ENCODE peak calls at places on chromosome 7, in nine cellular contexts. V is BJ, X is astrocyte of the cerebellum, G is PC-3, A is GM20000, N is fibroblast of mammary gland, Y is heart right ventricle, D is K562, M is astrocyte of the spinal cord. L is an unnamed sample.

GRCh38 chr7:73560035-73560835 is 2.7 kb upstream of the BCL7B start:
- DNase-seq in V (peak), X (peak), G (peak), A (peak), N (peak), Y (no peak), D (no peak), M (peak), L (no peak)

GRCh38 chr7:55074008-55074499 is 55.2 kb downstream of the EGFR start:
- DNase-seq in V (no peak), X (peak), G (peak), A (peak), N (peak), Y (no peak), D (peak), M (peak), L (no peak)

GRCh38 chr7:7489546-7489945 is 46.1 kb downstream of the COL28A1 start:
- DNase-seq in V (no peak), X (no peak), G (peak), A (no peak), N (no peak), Y (no peak), D (no peak), M (no peak), L (no peak)

GRCh38 chr7:48246073-48246472 is 74.8 kb downstream of the ABCA13 start:
- DNase-seq in V (no peak), X (no peak), G (no peak), A (no peak), N (no peak), Y (no peak), D (no peak), M (peak), L (no peak)

GRCh38 chr7:70193514-70193913 is 595.2 kb downstream of the AUTS2 start:
- DNase-seq in V (no peak), X (no peak), G (no peak), A (peak), N (peak), Y (no peak), D (no peak), M (peak), L (no peak)

GRCh38 chr7:16061011-16061410 is 360.3 kb downstream of the CRPPA start:
- DNase-seq in V (no peak), X (no peak), G (no peak), A (no peak), N (no peak), Y (no peak), D (no peak), M (no peak), L (no peak)

GRCh38 chr7:149778696-149779501 is 5.5 kb upstream of the ZNF467 start:
- DNase-seq in V (no peak), X (no peak), G (no peak), A (no peak), N (no peak), Y (no peak), D (no peak), M (no peak), L (no peak)

GRCh38 chr7:13920053-13920697 is 69.3 kb downstream of the ETV1 start:
- DNase-seq in V (peak), X (peak), G (peak), A (no peak), N (peak), Y (peak), D (peak), M (peak), L (peak)

GRCh38 chr7:18610331-18610948 is 114.9 kb downstream of the HDAC9 start:
- DNase-seq in V (no peak), X (no peak), G (peak), A (peak), N (peak), Y (no peak), D (no peak), M (peak), L (no peak)

GRCh38 chr7:66758964-66759628 is 18.6 kb downstream of the RABGEF1 start:
- DNase-seq in V (no peak), X (no peak), G (no peak), A (no peak), N (peak), Y (no peak), D (no peak), M (no peak), L (no peak)

GRCh38 chr7:106485919-106486318 is 175.0 kb downstream of the CCDC71L start:
- DNase-seq in V (no peak), X (no peak), G (no peak), A (no peak), N (peak), Y (no peak), D (no peak), M (no peak), L (no peak)

GRCh38 chr7:117126631-117127030 is 173.3 kb downstream of the ST7 start:
- DNase-seq in V (no peak), X (no peak), G (peak), A (no peak), N (no peak), Y (no peak), D (no peak), M (no peak), L (no peak)

GRCh38 chr7:130141161-130141857 is 63.9 kb downstream of the TMEM209 start:
- DNase-seq in V (no peak), X (peak), G (no peak), A (peak), N (peak), Y (peak), D (peak), M (peak), L (peak)

DNA sequence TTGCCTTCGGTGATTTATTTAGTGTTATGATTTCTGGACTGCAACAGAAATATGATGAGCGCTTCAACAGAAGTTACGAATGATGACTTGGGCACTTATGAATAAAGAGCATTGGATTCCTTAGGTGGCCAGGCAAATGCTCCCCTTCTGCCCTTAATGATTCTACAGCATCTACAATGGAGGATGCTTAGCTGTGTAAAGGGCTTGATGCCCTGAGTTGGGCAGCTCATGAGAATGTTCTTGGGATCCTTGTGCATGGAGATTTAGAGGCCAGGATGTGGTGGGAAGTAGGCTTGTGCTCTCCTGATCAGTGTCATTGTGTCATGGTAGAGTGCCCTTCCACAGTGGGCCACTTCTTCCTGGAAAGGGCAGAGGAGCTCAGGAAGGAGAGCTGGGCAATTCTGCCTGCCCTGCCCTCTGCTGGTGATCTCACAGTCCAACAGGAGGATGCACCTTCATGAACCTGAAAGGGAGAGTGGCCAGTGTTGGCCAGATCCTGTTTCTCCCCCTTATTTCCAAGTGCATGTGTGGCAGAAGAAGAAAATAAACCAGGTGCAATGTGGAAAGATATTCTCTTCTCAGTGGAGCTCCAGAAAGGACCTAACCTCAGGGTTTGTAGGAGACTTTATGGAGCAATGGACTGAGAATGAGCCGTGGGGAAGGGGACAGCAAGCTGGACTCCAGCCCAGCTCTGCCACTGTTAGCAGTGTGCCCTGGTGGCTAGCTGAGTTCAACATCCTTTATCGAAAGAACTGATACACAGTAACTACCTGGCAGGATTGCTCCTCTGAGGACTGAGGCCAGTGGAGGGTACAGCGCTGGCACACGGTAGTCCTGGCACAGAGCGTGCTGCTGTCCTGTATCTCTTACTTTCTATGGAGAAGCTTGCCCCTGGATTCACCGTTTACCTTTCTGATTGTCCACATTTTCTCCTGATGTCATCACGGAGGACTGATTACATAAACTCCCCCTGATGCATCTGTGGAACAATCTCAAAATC is 182.9 kb downstream of the BMPER start:
- DNase-seq in V (no peak), X (no peak), G (peak), A (no peak), N (peak), Y (no peak), D (no peak), M (peak), L (no peak)
- TF ChIP-seq CTCF in V (peak), X (peak), G (peak), A (peak), N (peak), Y (peak), D (no peak), M (peak), L (no peak)

DNA sequence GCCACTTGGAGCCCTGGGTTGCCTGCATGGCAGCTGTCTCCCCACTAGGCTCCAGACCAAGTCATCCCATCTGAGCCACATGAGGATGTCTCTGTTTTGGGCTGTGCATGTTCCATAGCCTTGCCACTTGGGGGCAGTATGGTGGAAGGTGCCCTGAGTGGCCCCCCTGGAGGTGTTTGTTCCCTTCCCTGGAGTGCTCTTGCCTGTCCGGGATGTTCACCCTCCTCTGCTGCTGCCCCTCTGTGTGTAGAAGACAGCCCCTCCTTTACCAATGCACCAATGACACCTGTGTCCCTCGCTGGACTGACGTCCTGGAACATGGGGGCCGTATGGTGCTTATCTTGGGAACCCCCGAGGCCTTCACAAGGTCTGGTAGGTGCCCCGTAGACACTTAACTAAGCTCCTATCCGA is 100.2 kb downstream of the ACTR3B start:
- DNase-seq in V (no peak), X (no peak), G (peak), A (no peak), N (peak), Y (no peak), D (peak), M (no peak), L (no peak)
- TF ChIP-seq CTCF in V (peak), X (peak), G (peak), A (no peak), N (peak), Y (no peak), D (peak), M (peak), L (no peak)

DNA sequence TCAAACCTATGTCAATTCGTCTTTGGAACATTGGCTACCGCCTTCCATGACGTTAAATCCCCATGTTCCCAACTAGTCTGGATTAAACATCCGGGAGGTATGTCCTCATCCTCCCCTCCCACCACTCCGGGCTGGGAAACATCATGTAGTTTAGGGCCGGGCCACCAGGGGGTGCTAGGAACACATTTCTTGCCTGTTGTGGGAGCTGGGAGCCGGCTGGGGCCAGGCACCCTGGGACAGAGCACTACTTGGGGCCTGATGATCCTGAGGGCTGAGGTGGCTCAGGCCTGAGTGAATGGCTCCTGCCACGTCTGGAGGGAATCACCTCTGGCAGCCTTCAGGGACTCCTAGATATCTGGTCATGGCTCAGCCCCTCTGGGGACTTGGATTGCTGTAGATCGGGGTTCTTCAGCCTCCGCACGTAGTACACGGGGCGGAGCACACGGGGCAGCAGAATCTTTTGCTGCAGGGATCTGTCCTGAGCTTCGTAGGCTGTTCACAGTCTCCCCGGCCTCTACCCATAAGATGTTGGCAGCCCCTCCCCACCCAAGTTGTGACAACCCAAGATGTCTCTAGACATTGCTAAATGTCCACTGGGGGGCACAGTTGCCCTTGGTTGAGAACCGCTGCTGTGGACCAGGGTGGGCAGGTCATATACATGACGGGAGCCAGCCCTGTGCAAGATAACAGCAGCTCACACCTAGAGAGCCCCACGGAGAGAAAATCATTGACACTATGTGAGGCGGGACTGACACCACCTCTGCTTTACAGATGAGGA is 141.2 kb upstream of the ZNF716 start:
- DNase-seq in V (no peak), X (no peak), G (no peak), A (no peak), N (no peak), Y (peak), D (peak), M (no peak), L (no peak)
- TF ChIP-seq CTCF in V (peak), X (no peak), G (peak), A (no peak), N (no peak), Y (peak), D (no peak), M (peak), L (peak)

GRCh38 chr7:143892527-143893300 is 9.3 kb downstream of the TCAF1 start:
- DNase-seq in V (no peak), X (no peak), G (peak), A (no peak), N (peak), Y (no peak), D (peak), M (peak), L (no peak)
- TF ChIP-seq CTCF in V (peak), X (peak), G (peak), A (peak), N (peak), Y (no peak), D (peak), M (peak), L (no peak)

GRCh38 chr7:104973909-104974415 is 40.0 kb upstream of the KMT2E start:
- DNase-seq in V (peak), X (peak), G (no peak), A (no peak), N (peak), Y (no peak), D (no peak), M (peak), L (no peak)

GRCh38 chr7:104973227-104973626 is 40.8 kb upstream of the KMT2E start:
- DNase-seq in V (no peak), X (no peak), G (no peak), A (no peak), N (peak), Y (no peak), D (no peak), M (no peak), L (no peak)

GRCh38 chr7:104969183-104969582 is 44.8 kb upstream of the KMT2E start:
- DNase-seq in V (no peak), X (no peak), G (no peak), A (no peak), N (no peak), Y (no peak), D (no peak), M (no peak), L (no peak)

GRCh38 chr7:104972510-104972909 is 41.5 kb upstream of the KMT2E start:
- DNase-seq in V (peak), X (no peak), G (no peak), A (no peak), N (peak), Y (no peak), D (no peak), M (peak), L (no peak)

GRCh38 chr7:104971290-104972071 is 42.5 kb upstream of the KMT2E start:
- DNase-seq in V (no peak), X (no peak), G (peak), A (no peak), N (peak), Y (no peak), D (no peak), M (peak), L (no peak)
- TF ChIP-seq CTCF in V (no peak), X (no peak), G (no peak), A (no peak), N (peak), Y (no peak), D (no peak), M (no peak), L (no peak)

GRCh38 chr7:118259115-118259514 is 34.6 kb downstream of the ANKRD7 start:
- DNase-seq in V (no peak), X (no peak), G (peak), A (no peak), N (no peak), Y (no peak), D (no peak), M (peak), L (no peak)
- TF ChIP-seq CTCF in V (no peak), X (no peak), G (peak), A (no peak), N (no peak), Y (no peak), D (no peak), M (peak), L (no peak)

GRCh38 chr7:35185908-35186731 is 67.8 kb downstream of the TBX20 start:
- DNase-seq in V (no peak), X (no peak), G (no peak), A (no peak), N (no peak), Y (peak), D (no peak), M (peak), L (peak)
- TF ChIP-seq CTCF in V (no peak), X (no peak), G (no peak), A (no peak), N (no peak), Y (no peak), D (no peak), M (peak), L (no peak)